ENCODE peak calls at places on chromosomes 16 and 17, in ten cellular contexts. F is RCC 7860; J is cardiac muscle cell; L is caudate nucleus; A is dorsolateral prefrontal cortex; Z is fibroblast of villous mesenchyme; C is stimulated activated CD4-positive, alpha-beta T cell treated with anti-CD3 and anti-CD28 coated beads, Interleukin-15, amount 100 ng/mL, for 48 hours; P is SW480; K is H54; M is stimulated activated CD8-positive, alpha-beta memory T cell treated with anti-CD3 and anti-CD28 coated beads, Interleukin-15, amount 100 ng/mL, for 24 hours. H is an unnamed sample.

GRCh38 chr16:82301108-82301755 is 131.2 kb upstream of the MPHOSPH6 start:
- DNase-seq in A (no peak), F (no peak), P (peak; percentile 4), K (no peak), C (no peak), J (no peak), L (no peak), M (no peak), Z (no peak), H (no peak)

GRCh38 chr17:76293106-76293505 is 15.0 kb downstream of the QRICH2 start:
- DNase-seq in F (no peak), K (no peak), M (no peak), C (no peak), J (no peak), A (no peak), L (no peak), Z (no peak), P (no peak), H (no peak)

GRCh38 chr16:21161211-21161610 is 2.7 kb downstream of the LDAF1 start:
- DNase-seq in Z (no peak), C (no peak), M (no peak), F (no peak), K (no peak), A (no peak), L (no peak), P (no peak), J (no peak), H (no peak)

GRCh38 chr16:78866556-78866955 is 734.0 kb downstream of the MAF start:
- DNase-seq in M (no peak), F (no peak), C (no peak), K (no peak), L (no peak), P (no peak), A (no peak), Z (no peak), J (no peak), H (no peak)

GRCh38 chr16:48918520-48919258 is 308.7 kb upstream of the N4BP1 start:
- DNase-seq in K (peak; percentile 63), M (no peak), L (no peak), A (no peak), P (peak; percentile 45), C (no peak), F (peak; percentile 78), J (no peak), Z (no peak), H (no peak)

GRCh38 chr16:84254080-84254479 is 14.3 kb upstream of the KCNG4 start:
- DNase-seq in J (no peak), P (no peak), A (no peak), M (no peak), Z (no peak), K (no peak), F (no peak), L (no peak), C (no peak), H (no peak)

GRCh38 chr17:78046923-78047322 is 81.6 kb downstream of the TMC6 start:
- DNase-seq in K (no peak), L (no peak), A (no peak), J (no peak), C (no peak), M (no peak), Z (no peak), F (no peak), P (no peak), H (no peak)

GRCh38 chr17:4947010-4947410 is 1.3 kb downstream of the PFN1 start:
- DNase-seq in L (no peak), J (peak; percentile 60), P (no peak), A (no peak), Z (no peak), K (no peak), C (no peak), M (no peak), F (no peak), H (no peak)

GRCh38 chr16:66673691-66674090 is 22.9 kb downstream of the CMTM4 start:
- DNase-seq in A (no peak), Z (no peak), F (no peak), L (no peak), M (no peak), C (no peak), P (no peak), J (no peak), K (no peak), H (no peak)

GRCh38 chr16:11744075-11744470 is 1.4 kb upstream of the TXNDC11 start:
- DNase-seq in F (no peak), Z (no peak), M (no peak), J (no peak), K (no peak), A (no peak), L (no peak), C (no peak), P (no peak), H (no peak)

GRCh38 chr17:68533887-68534700 is 21.9 kb downstream of the PRKAR1A start:
- DNase-seq in F (no peak), P (no peak), J (no peak), M (no peak), C (no peak), A (no peak), L (no peak), K (no peak), Z (peak; percentile 64), H (no peak)

GRCh38 chr17:41702712-41703111 is 9.4 kb upstream of the GAST start:
- DNase-seq in F (no peak), J (no peak), K (no peak), C (no peak), P (no peak), A (no peak), L (no peak), M (no peak), Z (peak; percentile 42), H (no peak)

GRCh38 chr16:68062910-68063393 is 22.2 kb upstream of the NFATC3 start:
- DNase-seq in J (no peak), M (no peak), K (no peak), A (no peak), Z (no peak), P (no peak), C (no peak), L (no peak), F (no peak), H (no peak)

GRCh38 chr17:63537991-63538692 is 12.1 kb upstream of the DCAF7 start:
- DNase-seq in F (no peak), P (no peak), K (no peak), Z (no peak), J (peak; percentile 56), L (no peak), M (no peak), C (no peak), A (no peak), H (no peak)

GRCh38 chr17:76736349-76737081 is 616 bp downstream of the SRSF2 start:
- DNase-seq in C (peak; percentile 40), Z (peak; percentile 79), J (peak; percentile 85), L (peak; percentile 75), P (peak; percentile 60), K (no peak), M (peak; percentile 40), F (no peak), A (peak; percentile 67), H (no peak)

GRCh38 chr16:80507538-80507937 is 33.3 kb upstream of the DYNLRB2 start:
- DNase-seq in J (no peak), L (no peak), K (no peak), M (no peak), Z (peak; percentile 2), F (no peak), A (no peak), C (no peak), P (no peak), H (no peak)

GRCh38 chr17:58452738-58453137 is 35.4 kb upstream of the RNF43 start:
- DNase-seq in F (no peak), Z (peak; percentile 6), J (no peak), P (no peak), K (no peak), A (no peak), L (no peak), C (no peak), M (no peak), H (no peak)

GRCh38 chr17:41521574-41522261 is 3.0 kb upstream of the KRT15 start:
- DNase-seq in K (peak; percentile 88), P (peak; percentile 99), Z (peak; percentile 53), L (no peak), C (no peak), A (no peak), J (no peak), F (peak; percentile 95), M (no peak), H (no peak)

GRCh38 chr17:34358631-34359030 is 2.4 kb downstream of the CCL13 start:
- DNase-seq in M (no peak), L (no peak), K (no peak), Z (no peak), A (no peak), F (no peak), P (no peak), C (no peak), J (no peak), H (no peak)

GRCh38 chr16:54935411-54936085 is 4.9 kb downstream of the IRX5 start:
- DNase-seq in L (no peak), A (no peak), F (no peak), M (no peak), J (no peak), Z (no peak), K (no peak), C (no peak), P (no peak), H (no peak)

GRCh38 chr17:48068491-48068961 is 20.4 kb downstream of the NFE2L1 start:
- DNase-seq in M (no peak), J (no peak), F (no peak), K (no peak), C (no peak), A (no peak), Z (peak; percentile 58), L (no peak), P (peak; percentile 36), H (no peak)

GRCh38 chr17:21034350-21035235 is 8.2 kb downstream of the USP22 start:
- DNase-seq in K (no peak), P (no peak), M (no peak), L (peak; percentile 14), A (no peak), Z (peak; percentile 57), C (no peak), J (no peak), F (no peak), H (no peak)

GRCh38 chr16:67150058-67150832 is 553 bp downstream of the B3GNT9 start:
- DNase-seq in C (no peak), A (no peak), F (no peak), K (peak; percentile 71), Z (peak; percentile 76), P (peak; percentile 29), L (no peak), J (peak; percentile 66), M (no peak), H (no peak)

GRCh38 chr16:51540259-51540658 is 389.2 kb upstream of the SALL1 start:
- DNase-seq in C (no peak), M (no peak), K (no peak), A (no peak), P (no peak), J (no peak), L (no peak), F (no peak), Z (peak; percentile 60), H (no peak)

GRCh38 chr17:49101054-49101534 is 31.5 kb upstream of the B4GALNT2 start:
- DNase-seq in K (peak; percentile 35), F (peak; percentile 88), J (no peak), P (peak; percentile 99), L (no peak), Z (peak; percentile 96), M (no peak), A (no peak), C (no peak), H (no peak)

GRCh38 chr16:87812200-87812656 is 46.4 kb upstream of the KLHDC4 start:
- DNase-seq in K (no peak), L (no peak), P (peak; percentile 36), M (no peak), C (no peak), A (no peak), Z (no peak), J (peak; percentile 28), F (no peak), H (no peak)

GRCh38 chr17:29115906-29116651 is 64.1 kb downstream of the MYO18A start:
- DNase-seq in P (peak; percentile 64), F (peak; percentile 58), L (no peak), M (no peak), K (peak; percentile 89), Z (peak; percentile 29), C (no peak), A (peak; percentile 58), J (peak; percentile 42), H (no peak)

GRCh38 chr17:42804918-42805367 is 6.3 kb downstream of the CNTD1 start:
- DNase-seq in Z (no peak), F (no peak), P (no peak), C (no peak), M (no peak), L (no peak), K (no peak), J (no peak), A (no peak), H (no peak)

H was measured in NCI-H1048.